ENCODE peak calls at places on chromosome 9, in seven cellular contexts. One of them, this sample, is unnamed.

GRCh38 chr9:127033784-127034183 is 88.7 kb downstream of the ANGPTL2 start:
- DNase-seq in suprapubic skin: no peak
- DNase-seq in endothelial cell of umbilical vein: no peak
- DNase-seq in K562: no peak
- DNase-seq in prostate gland: no peak
- DNase-seq in transverse colon: no peak
- DNase-seq in GM12891: no peak
- DNase-seq in this sample: no peak

GRCh38 chr9:85569988-85570387 is 171.8 kb downstream of the AGTPBP1 start:
- DNase-seq in transverse colon: no peak
- DNase-seq in prostate gland: no peak
- DNase-seq in suprapubic skin: no peak
- DNase-seq in K562: peak
- DNase-seq in endothelial cell of umbilical vein: peak
- DNase-seq in GM12891: no peak
- DNase-seq in this sample: no peak

GRCh38 chr9:78115073-78115472 is 83.5 kb upstream of the GNAQ start:
- DNase-seq in GM12891: no peak
- DNase-seq in K562: peak
- DNase-seq in endothelial cell of umbilical vein: no peak
- DNase-seq in prostate gland: no peak
- DNase-seq in suprapubic skin: no peak
- DNase-seq in transverse colon: no peak
- DNase-seq in this sample: no peak

GRCh38 chr9:96014078-96014477 is 138.6 kb downstream of the ERCC6L2 start:
- DNase-seq in suprapubic skin: no peak
- DNase-seq in prostate gland: no peak
- DNase-seq in endothelial cell of umbilical vein: no peak
- DNase-seq in GM12891: no peak
- DNase-seq in transverse colon: peak
- DNase-seq in K562: no peak
- DNase-seq in this sample: no peak

GRCh38 chr9:109013678-109014145 is 413 bp upstream of the CTNNAL1 start:
- DNase-seq in endothelial cell of umbilical vein: no peak
- DNase-seq in prostate gland: no peak
- DNase-seq in suprapubic skin: no peak
- DNase-seq in GM12891: no peak
- DNase-seq in K562: no peak
- DNase-seq in transverse colon: no peak
- DNase-seq in this sample: no peak

GRCh38 chr9:100309992-100310391 is 42.8 kb downstream of the TEX10 start:
- DNase-seq in suprapubic skin: no peak
- DNase-seq in endothelial cell of umbilical vein: no peak
- DNase-seq in prostate gland: no peak
- DNase-seq in GM12891: no peak
- DNase-seq in K562: no peak
- DNase-seq in transverse colon: no peak
- DNase-seq in this sample: no peak

GRCh38 chr9:121954477-121955175 is 138.5 kb downstream of the TTLL11 start:
- DNase-seq in GM12891: no peak
- DNase-seq in prostate gland: no peak
- DNase-seq in K562: no peak
- DNase-seq in endothelial cell of umbilical vein: no peak
- DNase-seq in transverse colon: no peak
- DNase-seq in suprapubic skin: peak
- DNase-seq in this sample: no peak

GRCh38 chr9:4235951-4236804 is 63.7 kb downstream of the GLIS3 start:
- DNase-seq in K562: no peak
- DNase-seq in transverse colon: no peak
- DNase-seq in endothelial cell of umbilical vein: no peak
- DNase-seq in suprapubic skin: no peak
- DNase-seq in prostate gland: peak
- DNase-seq in GM12891: no peak
- DNase-seq in this sample: no peak

GRCh38 chr9:12798066-12798770 is 23.4 kb downstream of the LURAP1L start:
- DNase-seq in suprapubic skin: no peak
- DNase-seq in prostate gland: no peak
- DNase-seq in transverse colon: no peak
- DNase-seq in GM12891: no peak
- DNase-seq in endothelial cell of umbilical vein: no peak
- DNase-seq in K562: no peak
- DNase-seq in this sample: no peak

GRCh38 chr9:19471737-19472648 is 63.2 kb downstream of the ACER2 start:
- DNase-seq in transverse colon: peak
- DNase-seq in suprapubic skin: peak
- DNase-seq in endothelial cell of umbilical vein: peak
- DNase-seq in GM12891: no peak
- DNase-seq in K562: peak
- DNase-seq in prostate gland: no peak
- DNase-seq in this sample: no peak

GRCh38 chr9:365451-365850 is 150.8 kb downstream of the DOCK8 start:
- DNase-seq in prostate gland: no peak
- DNase-seq in K562: no peak
- DNase-seq in suprapubic skin: no peak
- DNase-seq in transverse colon: no peak
- DNase-seq in endothelial cell of umbilical vein: no peak
- DNase-seq in GM12891: no peak
- DNase-seq in this sample: no peak

GRCh38 chr9:123174887-123175518 is 93.4 kb downstream of the STRBP start:
- DNase-seq in prostate gland: no peak
- DNase-seq in GM12891: peak
- DNase-seq in endothelial cell of umbilical vein: no peak
- DNase-seq in transverse colon: no peak
- DNase-seq in K562: no peak
- DNase-seq in suprapubic skin: no peak
- DNase-seq in this sample: no peak

GRCh38 chr9:69121155-69122085 is 52.7 kb upstream of the TJP2 start:
- DNase-seq in suprapubic skin: no peak
- DNase-seq in K562: no peak
- DNase-seq in prostate gland: peak
- DNase-seq in transverse colon: peak
- DNase-seq in GM12891: peak
- DNase-seq in endothelial cell of umbilical vein: peak
- DNase-seq in this sample: no peak

GRCh38 chr9:61671276-61671973 is 481.6 kb downstream of the SPATA31A7 start:
- DNase-seq in endothelial cell of umbilical vein: peak
- DNase-seq in GM12891: no peak
- DNase-seq in transverse colon: peak
- DNase-seq in K562: no peak
- DNase-seq in prostate gland: peak
- DNase-seq in suprapubic skin: peak
- DNase-seq in this sample: peak

GRCh38 chr9:117392992-117393391 is 21.9 kb downstream of the ASTN2 start:
- DNase-seq in K562: no peak
- DNase-seq in transverse colon: no peak
- DNase-seq in endothelial cell of umbilical vein: no peak
- DNase-seq in GM12891: no peak
- DNase-seq in prostate gland: no peak
- DNase-seq in suprapubic skin: no peak
- DNase-seq in this sample: no peak

GRCh38 chr9:107894572-107895261 is 405.1 kb upstream of the KLF4 start:
- DNase-seq in endothelial cell of umbilical vein: no peak
- DNase-seq in suprapubic skin: no peak
- DNase-seq in transverse colon: no peak
- DNase-seq in GM12891: no peak
- DNase-seq in prostate gland: no peak
- DNase-seq in K562: no peak
- DNase-seq in this sample: peak

GRCh38 chr9:121643473-121643872 is 8.0 kb upstream of the DAB2IP start:
- DNase-seq in K562: no peak
- DNase-seq in endothelial cell of umbilical vein: no peak
- DNase-seq in suprapubic skin: no peak
- DNase-seq in transverse colon: no peak
- DNase-seq in prostate gland: no peak
- DNase-seq in GM12891: no peak
- DNase-seq in this sample: no peak

GRCh38 chr9:128654481-128654880 is 2.2 kb downstream of the DYNC2I2 start:
- DNase-seq in suprapubic skin: no peak
- DNase-seq in GM12891: no peak
- DNase-seq in K562: no peak
- DNase-seq in transverse colon: no peak
- DNase-seq in prostate gland: no peak
- DNase-seq in endothelial cell of umbilical vein: no peak
- DNase-seq in this sample: no peak

GRCh38 chr9:128657344-128657704 is 677 bp upstream of the DYNC2I2 start:
- DNase-seq in K562: no peak
- DNase-seq in GM12891: no peak
- DNase-seq in suprapubic skin: no peak
- DNase-seq in endothelial cell of umbilical vein: no peak
- DNase-seq in prostate gland: no peak
- DNase-seq in transverse colon: no peak
- DNase-seq in this sample: no peak

GRCh38 chr9:128651798-128652197 is 4.8 kb downstream of the DYNC2I2 start:
- DNase-seq in prostate gland: no peak
- DNase-seq in K562: no peak
- DNase-seq in transverse colon: no peak
- DNase-seq in endothelial cell of umbilical vein: no peak
- DNase-seq in GM12891: no peak
- DNase-seq in suprapubic skin: no peak
- DNase-seq in this sample: no peak

GRCh38 chr9:128656416-128657343 is at the start of gene DYNC2I2:
- DNase-seq in prostate gland: peak
- DNase-seq in endothelial cell of umbilical vein: peak
- DNase-seq in transverse colon: peak
- DNase-seq in GM12891: peak
- DNase-seq in K562: peak
- DNase-seq in suprapubic skin: peak
- DNase-seq in this sample: peak

DNA sequence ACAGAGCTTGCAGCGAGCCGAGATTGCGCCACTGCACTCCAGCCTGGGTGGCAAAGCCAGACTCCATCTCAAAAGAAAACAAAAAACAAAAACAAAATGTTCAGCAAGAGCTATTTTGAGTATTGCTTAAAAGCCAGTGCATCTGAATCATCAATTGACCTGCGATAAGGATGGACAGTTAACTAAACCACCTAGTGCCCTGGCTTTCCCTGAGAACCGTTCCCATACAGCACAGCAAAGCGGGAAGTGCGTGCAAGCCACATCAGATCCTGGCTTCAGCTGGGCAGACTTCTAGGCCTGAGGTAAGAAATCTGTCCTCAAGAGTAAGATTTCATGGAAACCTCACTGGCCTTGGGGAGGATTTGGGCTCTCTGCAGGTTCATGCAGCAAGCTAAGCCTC is 2.7 kb downstream of the DYNC2I2 start:
- DNase-seq in prostate gland: no peak
- DNase-seq in K562: no peak
- DNase-seq in suprapubic skin: no peak
- DNase-seq in endothelial cell of umbilical vein: no peak
- DNase-seq in transverse colon: no peak
- DNase-seq in GM12891: no peak
- DNase-seq in this sample: no peak
- TF ChIP-seq POLR2AphosphoS5 in prostate gland: no peak
- TF ChIP-seq POLR2AphosphoS5 in K562: no peak
- TF ChIP-seq POLR2AphosphoS5 in suprapubic skin: no peak
- TF ChIP-seq POLR2AphosphoS5 in endothelial cell of umbilical vein: no peak
- TF ChIP-seq POLR2AphosphoS5 in transverse colon: no peak
- TF ChIP-seq POLR2AphosphoS5 in GM12891: no peak
- TF ChIP-seq POLR2AphosphoS5 in this sample: no peak

DNA sequence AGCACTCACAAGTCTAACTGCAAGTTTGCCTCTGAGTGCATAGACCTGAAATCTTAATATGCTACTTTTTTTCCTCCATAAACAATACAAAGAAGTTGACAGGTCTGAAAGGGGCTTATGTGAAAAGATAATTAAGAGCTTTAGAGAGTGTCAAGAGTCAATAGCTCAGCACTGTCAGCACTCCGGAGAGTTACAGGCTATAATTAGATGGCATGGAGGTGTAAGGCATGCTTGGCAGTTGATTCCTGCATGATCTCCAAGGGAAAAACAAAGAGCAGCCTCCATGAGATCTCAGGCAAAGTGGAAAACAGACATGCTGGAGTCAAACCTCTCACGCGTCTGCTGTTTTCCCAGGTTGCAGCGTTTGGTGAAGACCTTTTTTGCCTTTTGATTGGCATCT is 468.7 kb downstream of the TLE4 start:
- DNase-seq in prostate gland: no peak
- DNase-seq in GM12891: no peak
- DNase-seq in transverse colon: no peak
- DNase-seq in K562: no peak
- DNase-seq in suprapubic skin: no peak
- DNase-seq in endothelial cell of umbilical vein: no peak
- DNase-seq in this sample: no peak
- TF ChIP-seq POLR2AphosphoS5 in prostate gland: no peak
- TF ChIP-seq POLR2AphosphoS5 in GM12891: no peak
- TF ChIP-seq POLR2AphosphoS5 in transverse colon: no peak
- TF ChIP-seq POLR2AphosphoS5 in K562: no peak
- TF ChIP-seq POLR2AphosphoS5 in suprapubic skin: no peak
- TF ChIP-seq POLR2AphosphoS5 in endothelial cell of umbilical vein: no peak
- TF ChIP-seq POLR2AphosphoS5 in this sample: no peak

DNA sequence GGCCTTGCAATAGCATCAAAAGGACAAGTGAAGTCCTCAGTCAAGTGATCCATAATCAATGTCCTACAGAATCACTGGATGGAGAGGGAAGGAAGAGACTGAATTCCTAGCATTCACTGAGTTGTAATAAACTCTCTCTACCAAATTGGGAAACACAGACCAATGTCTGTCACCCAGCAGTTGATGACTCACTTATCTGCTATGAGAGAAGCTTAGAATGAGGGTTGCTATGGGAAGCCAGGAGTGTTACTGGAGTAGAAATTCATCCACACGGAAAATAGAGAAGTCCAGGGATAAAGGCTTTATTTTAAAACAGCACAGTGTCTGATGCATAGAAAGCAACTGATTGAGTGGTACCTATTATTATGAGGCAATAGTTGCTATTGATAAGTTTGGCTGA is 407.4 kb downstream of the BRINP1 start:
- DNase-seq in K562: no peak
- DNase-seq in suprapubic skin: no peak
- DNase-seq in endothelial cell of umbilical vein: no peak
- DNase-seq in transverse colon: no peak
- DNase-seq in prostate gland: no peak
- DNase-seq in GM12891: no peak
- DNase-seq in this sample: no peak
- TF ChIP-seq POLR2AphosphoS5 in K562: no peak
- TF ChIP-seq POLR2AphosphoS5 in suprapubic skin: no peak
- TF ChIP-seq POLR2AphosphoS5 in endothelial cell of umbilical vein: no peak
- TF ChIP-seq POLR2AphosphoS5 in transverse colon: peak
- TF ChIP-seq POLR2AphosphoS5 in prostate gland: no peak
- TF ChIP-seq POLR2AphosphoS5 in GM12891: no peak
- TF ChIP-seq POLR2AphosphoS5 in this sample: no peak

DNA sequence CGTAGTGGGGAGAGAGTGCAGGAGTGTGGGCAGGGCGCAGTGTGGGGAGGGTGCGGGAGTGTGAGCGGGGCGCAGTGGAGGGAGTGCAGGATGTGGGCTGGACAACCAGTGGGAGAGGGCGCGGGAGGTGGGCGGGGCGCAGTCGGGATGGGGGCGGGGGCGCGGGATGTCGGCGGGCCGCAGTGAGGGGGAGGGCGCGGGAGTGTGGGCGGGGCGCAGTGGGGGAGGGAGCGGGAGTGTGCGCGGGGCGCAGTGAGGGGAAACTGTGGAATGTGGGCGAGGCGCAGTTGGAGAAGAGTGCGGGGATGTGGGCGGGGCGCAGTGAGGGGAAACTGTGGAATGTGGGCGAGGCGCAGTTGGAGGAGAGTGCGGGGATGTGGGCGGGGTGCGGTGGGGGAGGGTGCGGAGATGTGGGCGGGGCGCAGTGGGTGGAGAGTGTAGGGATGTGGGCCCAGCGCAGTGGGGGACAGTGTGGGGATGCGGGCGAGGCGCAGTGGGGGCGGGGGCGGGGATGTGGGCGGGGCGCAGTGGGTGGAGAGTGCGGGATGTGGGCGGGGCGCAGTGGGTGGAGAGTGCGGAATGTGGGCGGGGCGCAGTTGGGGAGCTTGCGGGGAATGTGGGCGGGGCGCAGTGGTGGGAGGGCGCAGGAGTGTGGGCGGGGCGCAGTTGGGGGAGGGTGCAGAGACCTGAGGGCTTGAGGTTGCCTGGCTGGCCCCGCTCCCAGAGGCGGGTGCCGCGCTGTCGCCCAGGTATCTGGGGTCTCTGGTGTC is at the start of gene NXNL2:
- DNase-seq in transverse colon: peak
- DNase-seq in suprapubic skin: peak
- DNase-seq in endothelial cell of umbilical vein: peak
- DNase-seq in K562: peak
- DNase-seq in prostate gland: peak
- DNase-seq in GM12891: no peak
- DNase-seq in this sample: peak
- TF ChIP-seq POLR2AphosphoS5 in transverse colon: no peak
- TF ChIP-seq POLR2AphosphoS5 in suprapubic skin: no peak
- TF ChIP-seq POLR2AphosphoS5 in endothelial cell of umbilical vein: no peak
- TF ChIP-seq POLR2AphosphoS5 in K562: no peak
- TF ChIP-seq POLR2AphosphoS5 in prostate gland: peak
- TF ChIP-seq POLR2AphosphoS5 in GM12891: no peak
- TF ChIP-seq POLR2AphosphoS5 in this sample: no peak

This sample was measured in esophagus muscularis mucosa.